ENCODE peak calls at places on chromosomes 3 and 15, in nine cellular contexts. One of them, this sample, is unnamed.
A peak's percentile ranks its signal among the peaks of the same experiment; 100 is the strongest.

GRCh38 chr15:95051881-95052280 is 820.5 kb downstream of the MCTP2 start:
- DNase-seq in stomach: no peak
- DNase-seq in SK-N-SH: no peak
- DNase-seq in GM23338: no peak
- DNase-seq in spleen: no peak
- DNase-seq in HCT116: no peak
- DNase-seq in H1: no peak
- DNase-seq in GM12892: no peak
- DNase-seq in HL-60: no peak
- DNase-seq in this sample: no peak

GRCh38 chr3:11244131-11244677 is 28.0 kb upstream of the ATG7 start:
- DNase-seq in GM12892: no peak
- DNase-seq in H1: no peak
- DNase-seq in spleen: no peak
- DNase-seq in stomach: no peak
- DNase-seq in SK-N-SH: no peak
- DNase-seq in HCT116: no peak
- DNase-seq in GM23338: peak; percentile 44
- DNase-seq in HL-60: no peak
- DNase-seq in this sample: no peak

GRCh38 chr15:58528197-58528870 is 96.5 kb downstream of the LIPC start:
- DNase-seq in GM23338: no peak
- DNase-seq in spleen: no peak
- DNase-seq in GM12892: no peak
- DNase-seq in HCT116: no peak
- DNase-seq in SK-N-SH: no peak
- DNase-seq in HL-60: no peak
- DNase-seq in H1: no peak
- DNase-seq in stomach: peak; percentile 62
- DNase-seq in this sample: no peak

GRCh38 chr15:52423852-52424251 is 104.8 kb downstream of the MYO5A start:
- DNase-seq in HCT116: no peak
- DNase-seq in H1: no peak
- DNase-seq in GM12892: no peak
- DNase-seq in spleen: no peak
- DNase-seq in stomach: no peak
- DNase-seq in HL-60: no peak
- DNase-seq in SK-N-SH: no peak
- DNase-seq in GM23338: no peak
- DNase-seq in this sample: no peak

GRCh38 chr15:47822066-47822465 is 104.8 kb downstream of the SEMA6D start:
- DNase-seq in SK-N-SH: no peak
- DNase-seq in HL-60: no peak
- DNase-seq in spleen: no peak
- DNase-seq in GM23338: no peak
- DNase-seq in GM12892: no peak
- DNase-seq in stomach: no peak
- DNase-seq in HCT116: no peak
- DNase-seq in H1: no peak
- DNase-seq in this sample: no peak

GRCh38 chr15:48865387-48866079 is 12.4 kb upstream of the EID1 start:
- DNase-seq in HL-60: no peak
- DNase-seq in H1: no peak
- DNase-seq in spleen: no peak
- DNase-seq in SK-N-SH: no peak
- DNase-seq in GM23338: peak; percentile 47
- DNase-seq in HCT116: no peak
- DNase-seq in stomach: no peak
- DNase-seq in GM12892: no peak
- DNase-seq in this sample: no peak

GRCh38 chr3:119894195-119894594 is 112.3 kb downstream of the NR1I2 start:
- DNase-seq in H1: no peak
- DNase-seq in spleen: no peak
- DNase-seq in GM23338: no peak
- DNase-seq in GM12892: no peak
- DNase-seq in HL-60: peak; percentile 12
- DNase-seq in SK-N-SH: no peak
- DNase-seq in stomach: no peak
- DNase-seq in HCT116: no peak
- DNase-seq in this sample: no peak

GRCh38 chr3:131403216-131403895 is 21.8 kb downstream of the NUDT16 start:
- DNase-seq in HCT116: no peak
- DNase-seq in HL-60: no peak
- DNase-seq in SK-N-SH: no peak
- DNase-seq in GM12892: no peak
- DNase-seq in H1: no peak
- DNase-seq in GM23338: no peak
- DNase-seq in stomach: no peak
- DNase-seq in spleen: no peak
- DNase-seq in this sample: no peak

GRCh38 chr15:60582370-60583036 is 103.6 kb upstream of the ICE2 start:
- DNase-seq in stomach: no peak
- DNase-seq in SK-N-SH: no peak
- DNase-seq in H1: no peak
- DNase-seq in GM23338: no peak
- DNase-seq in GM12892: no peak
- DNase-seq in spleen: no peak
- DNase-seq in HL-60: no peak
- DNase-seq in HCT116: no peak
- DNase-seq in this sample: no peak

GRCh38 chr3:132253262-132253878 is 63.8 kb upstream of the ACP3 start:
- DNase-seq in HL-60: peak; percentile 22
- DNase-seq in GM23338: peak; percentile 83
- DNase-seq in SK-N-SH: peak; percentile 45
- DNase-seq in H1: no peak
- DNase-seq in GM12892: no peak
- DNase-seq in spleen: no peak
- DNase-seq in HCT116: peak; percentile 56
- DNase-seq in stomach: no peak
- DNase-seq in this sample: no peak

GRCh38 chr3:99549918-99550603 is 88.3 kb upstream of the COL8A1 start:
- DNase-seq in GM12892: no peak
- DNase-seq in H1: no peak
- DNase-seq in spleen: no peak
- DNase-seq in HL-60: no peak
- DNase-seq in SK-N-SH: no peak
- DNase-seq in GM23338: no peak
- DNase-seq in HCT116: no peak
- DNase-seq in stomach: no peak
- DNase-seq in this sample: no peak

GRCh38 chr3:46593979-46594378 is 18.3 kb upstream of the FAM240A start:
- DNase-seq in H1: no peak
- DNase-seq in stomach: no peak
- DNase-seq in GM12892: no peak
- DNase-seq in HL-60: no peak
- DNase-seq in HCT116: no peak
- DNase-seq in GM23338: no peak
- DNase-seq in spleen: no peak
- DNase-seq in SK-N-SH: no peak
- DNase-seq in this sample: no peak

GRCh38 chr3:147702499-147702898 is 293.3 kb downstream of the ZIC1 start:
- DNase-seq in SK-N-SH: no peak
- DNase-seq in H1: no peak
- DNase-seq in GM23338: no peak
- DNase-seq in stomach: no peak
- DNase-seq in GM12892: no peak
- DNase-seq in HCT116: no peak
- DNase-seq in HL-60: no peak
- DNase-seq in spleen: no peak
- DNase-seq in this sample: no peak

GRCh38 chr3:107641572-107642307 is 119.0 kb downstream of the BBX start:
- DNase-seq in SK-N-SH: no peak
- DNase-seq in GM23338: no peak
- DNase-seq in spleen: no peak
- DNase-seq in stomach: no peak
- DNase-seq in HL-60: peak; percentile 41
- DNase-seq in GM12892: no peak
- DNase-seq in H1: no peak
- DNase-seq in HCT116: no peak
- DNase-seq in this sample: no peak

GRCh38 chr15:80207887-80208286 is 44.1 kb downstream of the CTXND1 start:
- DNase-seq in stomach: no peak
- DNase-seq in SK-N-SH: no peak
- DNase-seq in H1: no peak
- DNase-seq in GM23338: no peak
- DNase-seq in spleen: no peak
- DNase-seq in HL-60: no peak
- DNase-seq in GM12892: no peak
- DNase-seq in HCT116: no peak
- DNase-seq in this sample: no peak

GRCh38 chr3:123642182-123642956 is 57.5 kb upstream of the HACD2 start:
- DNase-seq in GM12892: peak; percentile 54
- DNase-seq in stomach: peak; percentile 72
- DNase-seq in HL-60: peak; percentile 73
- DNase-seq in SK-N-SH: peak; percentile 65
- DNase-seq in HCT116: peak; percentile 93
- DNase-seq in spleen: peak; percentile 77
- DNase-seq in GM23338: peak; percentile 96
- DNase-seq in H1: peak; percentile 89
- DNase-seq in this sample: no peak
- TF ChIP-seq POLR2AphosphoS5 in GM12892: no peak
- TF ChIP-seq POLR2AphosphoS5 in stomach: no peak
- TF ChIP-seq POLR2AphosphoS5 in HL-60: no peak
- TF ChIP-seq POLR2AphosphoS5 in SK-N-SH: peak; percentile 45
- TF ChIP-seq POLR2AphosphoS5 in HCT116: peak; percentile 43
- TF ChIP-seq POLR2AphosphoS5 in spleen: peak; percentile 32
- TF ChIP-seq POLR2AphosphoS5 in GM23338: no peak
- TF ChIP-seq POLR2AphosphoS5 in H1: peak; percentile 51
- TF ChIP-seq POLR2AphosphoS5 in this sample: no peak

DNA sequence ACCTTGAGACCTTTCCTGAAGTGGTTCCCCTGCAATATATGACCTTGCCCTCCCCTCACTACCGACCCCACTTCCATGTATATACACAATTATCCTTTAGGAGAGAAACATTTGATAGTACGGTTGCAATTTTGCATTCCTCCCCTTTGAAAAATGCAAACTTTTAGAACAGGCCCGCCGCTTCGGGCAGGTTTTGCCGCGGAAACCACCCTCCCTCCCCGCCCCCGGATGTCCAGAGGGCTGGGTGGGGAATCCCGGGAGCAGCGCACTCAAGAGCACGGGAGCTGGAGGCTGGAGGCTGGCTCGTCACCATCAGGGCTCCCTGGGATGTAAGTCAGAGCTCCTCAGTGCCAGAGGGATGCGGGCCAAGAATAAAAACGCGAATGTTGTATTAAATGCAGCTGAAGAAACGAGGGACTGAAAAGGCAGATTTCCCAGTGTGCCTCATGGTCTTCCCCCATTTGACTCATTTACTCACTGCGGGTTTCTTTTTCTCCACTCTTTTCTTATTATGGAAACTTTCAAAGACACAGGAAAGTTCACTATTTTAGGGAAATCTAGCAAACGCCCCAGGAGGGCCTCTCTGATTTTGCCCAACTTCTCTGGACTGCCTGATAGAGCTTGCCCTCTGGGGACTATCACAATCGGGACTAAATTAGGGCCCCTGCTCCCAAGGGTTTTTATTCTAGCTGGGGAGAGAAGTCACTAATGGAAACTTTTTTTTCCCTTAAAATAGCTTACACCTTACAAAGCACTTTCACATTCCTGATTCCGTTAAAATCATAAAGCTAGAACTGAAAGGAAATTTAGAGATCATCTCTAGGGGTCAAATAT is 2.9 kb upstream of the USP3 start:
- DNase-seq in stomach: peak; percentile 80
- DNase-seq in GM23338: peak; percentile 62
- DNase-seq in HL-60: no peak
- DNase-seq in spleen: peak; percentile 90
- DNase-seq in GM12892: no peak
- DNase-seq in H1: no peak
- DNase-seq in HCT116: no peak
- DNase-seq in SK-N-SH: no peak
- DNase-seq in this sample: peak; percentile 92
- TF ChIP-seq POLR2AphosphoS5 in stomach: peak; percentile 19
- TF ChIP-seq POLR2AphosphoS5 in GM23338: no peak
- TF ChIP-seq POLR2AphosphoS5 in HL-60: no peak
- TF ChIP-seq POLR2AphosphoS5 in spleen: peak; percentile 78
- TF ChIP-seq POLR2AphosphoS5 in GM12892: no peak
- TF ChIP-seq POLR2AphosphoS5 in H1: no peak
- TF ChIP-seq POLR2AphosphoS5 in HCT116: peak; percentile 69
- TF ChIP-seq POLR2AphosphoS5 in SK-N-SH: no peak
- TF ChIP-seq POLR2AphosphoS5 in this sample: no peak

DNA sequence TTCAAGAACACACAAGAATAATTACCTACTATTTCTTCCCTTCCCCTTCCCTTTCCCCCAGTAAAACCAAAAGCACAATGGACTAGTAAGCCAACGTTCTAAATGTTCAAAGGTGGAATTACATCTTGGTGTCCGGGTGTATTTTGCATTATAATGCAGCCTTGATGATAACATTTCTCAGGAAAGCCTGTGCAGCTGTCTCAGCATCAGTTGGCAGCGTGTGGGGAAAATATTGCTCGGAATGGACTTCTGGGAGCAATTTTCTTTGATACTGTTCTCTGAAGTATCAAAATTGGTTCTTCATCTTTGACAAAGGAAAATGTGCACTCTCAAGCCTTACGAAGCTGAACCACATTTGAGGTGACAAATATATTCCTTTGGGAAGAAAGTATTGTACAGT is 198.9 kb downstream of the AGBL1 start:
- DNase-seq in HL-60: no peak
- DNase-seq in GM23338: no peak
- DNase-seq in GM12892: no peak
- DNase-seq in H1: no peak
- DNase-seq in spleen: no peak
- DNase-seq in stomach: no peak
- DNase-seq in SK-N-SH: no peak
- DNase-seq in HCT116: no peak
- DNase-seq in this sample: no peak
- TF ChIP-seq POLR2AphosphoS5 in HL-60: no peak
- TF ChIP-seq POLR2AphosphoS5 in GM23338: no peak
- TF ChIP-seq POLR2AphosphoS5 in GM12892: no peak
- TF ChIP-seq POLR2AphosphoS5 in H1: no peak
- TF ChIP-seq POLR2AphosphoS5 in spleen: no peak
- TF ChIP-seq POLR2AphosphoS5 in stomach: no peak
- TF ChIP-seq POLR2AphosphoS5 in SK-N-SH: no peak
- TF ChIP-seq POLR2AphosphoS5 in HCT116: no peak
- TF ChIP-seq POLR2AphosphoS5 in this sample: no peak

DNA sequence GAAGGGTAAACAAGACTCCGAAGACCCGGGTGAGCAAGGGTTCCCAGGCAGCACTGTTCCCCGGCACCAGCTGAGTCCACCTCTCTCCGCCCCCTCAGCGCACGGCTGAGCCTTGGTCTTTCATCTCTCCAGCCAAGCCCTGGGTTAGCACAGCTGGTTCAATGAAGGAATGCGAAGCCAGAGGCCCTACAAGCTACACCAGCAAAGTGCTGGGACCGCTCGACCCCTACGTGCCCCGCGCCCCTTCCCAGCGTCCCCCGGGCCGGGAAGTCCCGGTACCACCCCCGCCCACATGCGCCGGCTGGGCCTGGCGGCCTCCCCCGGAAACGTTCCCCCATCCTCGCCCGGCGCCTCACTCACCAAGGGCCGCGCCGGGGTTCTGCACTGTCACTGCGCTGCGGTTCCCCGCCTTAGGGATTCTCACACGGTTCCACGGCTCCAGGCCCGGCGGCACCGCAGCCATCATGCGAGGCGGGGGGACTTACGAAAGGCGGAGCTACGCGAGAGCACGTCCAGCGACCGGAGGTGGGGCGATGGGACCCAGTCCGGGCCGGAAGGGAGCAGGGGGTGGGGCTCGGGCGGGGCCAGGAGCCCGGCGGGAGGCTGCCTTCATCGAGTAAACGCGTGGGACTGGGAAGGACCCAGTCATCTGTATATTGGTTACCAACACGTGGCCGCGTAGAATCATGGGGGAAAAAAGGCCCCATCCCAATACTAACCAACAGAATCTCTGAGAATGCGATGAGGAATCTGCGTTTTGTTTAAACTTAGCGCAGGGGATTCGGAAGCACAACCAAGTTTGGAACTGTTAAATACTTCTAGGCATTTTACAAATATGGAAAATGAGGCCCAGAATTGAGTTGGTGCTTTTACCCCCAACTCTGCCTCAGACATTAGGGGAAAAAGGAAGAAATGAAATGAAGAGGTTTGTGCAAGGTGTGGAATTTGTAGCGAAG is 28.7 kb downstream of the GTPBP8 start:
- DNase-seq in H1: peak; percentile 81
- DNase-seq in HL-60: peak; percentile 78
- DNase-seq in HCT116: peak; percentile 82
- DNase-seq in spleen: peak; percentile 95
- DNase-seq in GM12892: peak; percentile 86
- DNase-seq in GM23338: peak; percentile 97
- DNase-seq in SK-N-SH: peak; percentile 96
- DNase-seq in stomach: peak; percentile 89
- DNase-seq in this sample: peak; percentile 93
- TF ChIP-seq POLR2AphosphoS5 in H1: peak; percentile 65
- TF ChIP-seq POLR2AphosphoS5 in HL-60: peak; percentile 71
- TF ChIP-seq POLR2AphosphoS5 in HCT116: peak; percentile 52
- TF ChIP-seq POLR2AphosphoS5 in spleen: peak; percentile 91
- TF ChIP-seq POLR2AphosphoS5 in GM12892: peak; percentile 83
- TF ChIP-seq POLR2AphosphoS5 in GM23338: peak; percentile 87
- TF ChIP-seq POLR2AphosphoS5 in SK-N-SH: peak; percentile 80
- TF ChIP-seq POLR2AphosphoS5 in stomach: peak; percentile 83
- TF ChIP-seq POLR2AphosphoS5 in this sample: no peak